ENCODE peak calls at places on chromosomes 11 and 22, in ten cellular contexts. B is sigmoid colon, D is uterus, K is upper lobe of right lung, F is heart right ventricle, S is small intestine, V is pancreas, L is HCT116, Y is esophagus squamous epithelium, T is left ventricle myocardium inferior. Z is an unnamed sample.

GRCh38 chr22:23158516-23159286 is 13.4 kb downstream of the RAB36 start:
- DNase-seq in B (no peak), Y (no peak), K (no peak), F (no peak), T (no peak), L (no peak), V (no peak), S (no peak), D (no peak), Z (no peak)

GRCh38 chr11:115456019-115456418 is 48.2 kb downstream of the CADM1 start:
- DNase-seq in F (no peak), B (no peak), Y (no peak), D (no peak), K (no peak), V (no peak), L (no peak), T (no peak), S (no peak), Z (no peak)

GRCh38 chr22:19579880-19580279 is 55.7 kb upstream of the CLDN5 start:
- DNase-seq in D (no peak), L (no peak), S (no peak), F (peak; percentile 34), Y (no peak), K (no peak), B (peak; percentile 74), T (peak; percentile 27), V (no peak), Z (no peak)

GRCh38 chr11:133656100-133656635 is 123.9 kb upstream of the OPCML start:
- DNase-seq in L (no peak), Y (no peak), D (no peak), T (no peak), B (no peak), F (no peak), V (no peak), K (no peak), S (no peak), Z (no peak)

GRCh38 chr11:34805937-34806336 is 110.2 kb downstream of the APIP start:
- DNase-seq in B (no peak), T (no peak), D (no peak), Y (no peak), S (no peak), L (no peak), F (no peak), K (no peak), V (no peak), Z (no peak)

GRCh38 chr22:34804588-34804987 is 261.4 kb upstream of the ISX start:
- DNase-seq in V (no peak), Y (no peak), S (no peak), D (no peak), K (no peak), B (no peak), L (no peak), T (no peak), F (no peak), Z (no peak)

GRCh38 chr11:123407124-123407995 is 22.7 kb upstream of the GRAMD1B start:
- DNase-seq in V (no peak), D (no peak), S (peak; percentile 89), L (peak; percentile 74), T (peak; percentile 43), Y (no peak), B (no peak), F (no peak), K (no peak), Z (no peak)

GRCh38 chr11:17548444-17548843 is 1.4 kb downstream of the OTOG start:
- DNase-seq in D (no peak), S (peak; percentile 21), B (no peak), F (no peak), K (no peak), Y (no peak), T (no peak), L (no peak), V (no peak), Z (no peak)

GRCh38 chr22:38843716-38844660 is at the start of gene NPTXR:
- DNase-seq in K (no peak), T (peak; percentile 54), S (peak; percentile 20), Y (no peak), V (peak; percentile 85), L (no peak), B (no peak), D (peak; percentile 61), F (peak; percentile 58), Z (no peak)

GRCh38 chr11:72239296-72239848 is 4.6 kb downstream of the PHOX2A start:
- DNase-seq in Y (no peak), T (peak; percentile 71), B (peak; percentile 89), L (no peak), V (peak; percentile 53), K (peak; percentile 83), D (peak; percentile 71), F (peak; percentile 80), S (no peak), Z (no peak)

GRCh38 chr11:75350743-75351540 is 519 bp downstream of the ARRB1 start:
- DNase-seq in T (peak; percentile 59), D (peak; percentile 45), V (peak; percentile 75), K (peak; percentile 84), L (no peak), F (peak; percentile 57), Y (no peak), S (peak; percentile 59), B (peak; percentile 91), Z (no peak)

GRCh38 chr11:65968600-65969482 is 7.3 kb downstream of the SART1 start:
- DNase-seq in T (no peak), L (no peak), F (no peak), Y (no peak), V (no peak), B (no peak), S (no peak), K (no peak), D (no peak), Z (no peak)

GRCh38 chr11:118524356-118524755 is 2.9 kb upstream of the TTC36 start:
- DNase-seq in S (peak; percentile 41), V (no peak), F (no peak), T (no peak), D (no peak), B (no peak), K (no peak), Y (no peak), L (no peak), Z (no peak)

GRCh38 chr11:70077411-70078094 is 564 bp upstream of the ANO1 start:
- DNase-seq in T (no peak), B (peak; percentile 54), K (peak; percentile 60), V (no peak), S (no peak), L (no peak), Y (no peak), F (no peak), D (no peak), Z (no peak)

GRCh38 chr11:70079691-70080090 is 1.6 kb downstream of the ANO1 start:
- DNase-seq in V (no peak), T (no peak), L (no peak), K (no peak), B (no peak), F (no peak), S (no peak), Y (no peak), D (no peak), Z (no peak)

GRCh38 chr11:70078796-70079616 is 889 bp downstream of the ANO1 start:
- DNase-seq in B (peak; percentile 64), D (no peak), L (no peak), S (no peak), V (no peak), F (no peak), T (no peak), K (no peak), Y (no peak), Z (no peak)

GRCh38 chr11:70076461-70076931 is 1.6 kb upstream of the ANO1 start:
- DNase-seq in B (peak; percentile 48), L (no peak), T (no peak), F (no peak), Y (no peak), V (no peak), D (no peak), S (no peak), K (peak; percentile 48), Z (no peak)

GRCh38 chr11:70078095-70078795 is at the start of gene ANO1:
- DNase-seq in Y (no peak), V (no peak), S (no peak), D (peak; percentile 23), T (peak; percentile 34), L (no peak), K (peak; percentile 56), F (peak; percentile 47), B (peak; percentile 53), Z (no peak)
- H3K27me3 ChIP-seq in Y (no peaks in the 10 kb centered on the region), V (no peaks in the 10 kb centered on the region), S (peaks cover 16% of the 10 kb centered on the region), D (no peaks in the 10 kb centered on the region), T (peaks cover 75% of the 10 kb centered on the region), L (no peaks in the 10 kb centered on the region), K (peaks cover 20% of the 10 kb centered on the region), F (peaks cover 26% of the 10 kb centered on the region), B (peaks cover 9% of the 10 kb centered on the region), Z (no peaks in the 10 kb centered on the region)

GRCh38 chr11:44793350-44794090 is 66.8 kb downstream of the TSPAN18 start:
- DNase-seq in F (no peak), B (no peak), K (peak; percentile 22), S (no peak), D (no peak), T (no peak), L (no peak), V (no peak), Y (no peak), Z (no peak)
- H3K27ac ChIP-seq in F (no peak overlapping the region), B (peak overlapping the region; percentile 34), K (no peak overlapping the region), S (no peak overlapping the region), D (no peak overlapping the region), T (no peak overlapping the region), L (no peak overlapping the region), V (no peak overlapping the region), Y (peak overlapping the region; percentile 1), Z (no peak overlapping the region)

DNA sequence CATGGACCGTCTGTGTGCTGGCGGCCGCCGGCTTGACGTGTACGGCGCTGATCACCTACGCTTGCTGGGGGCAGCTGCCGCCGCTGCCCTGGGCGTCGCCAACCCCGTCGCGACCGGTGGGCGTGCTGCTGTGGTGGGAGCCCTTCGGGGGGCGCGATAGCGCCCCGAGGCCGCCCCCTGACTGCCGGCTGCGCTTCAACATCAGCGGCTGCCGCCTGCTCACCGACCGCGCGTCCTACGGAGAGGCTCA is 786 bp downstream of the FUT4 start:
- DNase-seq in V (no peak), Y (no peak), F (no peak), D (no peak), B (no peak), K (no peak), S (no peak), T (no peak), L (no peak), Z (no peak)
- H3K27me3 ChIP-seq in V (no peaks in the 10 kb centered on the region), Y (no peaks in the 10 kb centered on the region), F (no peaks in the 10 kb centered on the region), D (no peaks in the 10 kb centered on the region), B (no peaks in the 10 kb centered on the region), K (no peaks in the 10 kb centered on the region), S (no peaks in the 10 kb centered on the region), T (no peaks in the 10 kb centered on the region), L (no peaks in the 10 kb centered on the region), Z (no peaks in the 10 kb centered on the region)

GRCh38 chr11:55849037-55849436 is 10.5 kb downstream of the OR5D16 start:
- DNase-seq in K (no peak), F (no peak), Y (no peak), S (no peak), B (no peak), V (no peak), T (no peak), L (no peak), D (no peak), Z (no peak)

GRCh38 chr11:55854704-55855103 is 16.2 kb downstream of the OR5D16 start:
- DNase-seq in L (no peak), D (no peak), B (no peak), T (no peak), S (no peak), F (no peak), K (no peak), V (no peak), Y (no peak), Z (no peak)

GRCh38 chr11:55847453-55847852 is 8.9 kb downstream of the OR5D16 start:
- DNase-seq in Y (no peak), V (no peak), K (no peak), F (no peak), L (no peak), B (no peak), T (no peak), D (no peak), S (no peak), Z (no peak)

GRCh38 chr11:55852141-55852540 is 13.6 kb downstream of the OR5D16 start:
- DNase-seq in F (no peak), B (no peak), L (no peak), K (no peak), Y (no peak), T (no peak), V (no peak), D (no peak), S (no peak), Z (no peak)
- H3K27ac ChIP-seq in F (no peak overlapping the region), B (no peak overlapping the region), L (no peak overlapping the region), K (no peak overlapping the region), Y (no peak overlapping the region), T (no peak overlapping the region), V (no peak overlapping the region), D (no peak overlapping the region), S (no peak overlapping the region), Z (no peak overlapping the region)

Z was measured in thoracic aorta.